ENCODE peak calls at places on chromosomes 3 and 15, in eight cellular contexts. One of them, this sample, is unnamed. For H3K9me3, the result is how much of the 10 kb centered on the place peaks cover.

GRCh38 chr3:57956119-57956832 is 51.9 kb upstream of the FLNB start:
- DNase-seq in lower lobe of right lung: no peak
- DNase-seq in psoas muscle: no peak
- DNase-seq in neural progenitor cell: no peak
- DNase-seq in PC-3: peak
- DNase-seq in transverse colon: no peak
- DNase-seq in PC-9: peak
- DNase-seq in kidney: no peak
- DNase-seq in this sample: peak

GRCh38 chr3:184354121-184354728 is 7.2 kb downstream of the CLCN2 start:
- DNase-seq in lower lobe of right lung: peak
- DNase-seq in psoas muscle: no peak
- DNase-seq in neural progenitor cell: peak
- DNase-seq in PC-3: peak
- DNase-seq in transverse colon: peak
- DNase-seq in PC-9: no peak
- DNase-seq in kidney: peak
- DNase-seq in this sample: no peak

GRCh38 chr3:18868911-18869689 is 279.2 kb upstream of the KCNH8 start:
- DNase-seq in lower lobe of right lung: no peak
- DNase-seq in psoas muscle: no peak
- DNase-seq in neural progenitor cell: no peak
- DNase-seq in PC-3: peak
- DNase-seq in transverse colon: no peak
- DNase-seq in PC-9: no peak
- DNase-seq in kidney: no peak
- DNase-seq in this sample: no peak

GRCh38 chr15:40065166-40065565 is 26.2 kb upstream of the SRP14 start:
- DNase-seq in lower lobe of right lung: no peak
- DNase-seq in psoas muscle: no peak
- DNase-seq in neural progenitor cell: no peak
- DNase-seq in PC-3: no peak
- DNase-seq in transverse colon: no peak
- DNase-seq in PC-9: no peak
- DNase-seq in kidney: no peak
- DNase-seq in this sample: no peak

GRCh38 chr3:104428526-104428925 is 938.2 kb upstream of the ALCAM start:
- DNase-seq in lower lobe of right lung: no peak
- DNase-seq in psoas muscle: no peak
- DNase-seq in neural progenitor cell: no peak
- DNase-seq in PC-3: no peak
- DNase-seq in transverse colon: no peak
- DNase-seq in PC-9: no peak
- DNase-seq in kidney: no peak
- DNase-seq in this sample: no peak

GRCh38 chr3:20890124-20890523 is 704.1 kb upstream of the SGO1 start:
- DNase-seq in lower lobe of right lung: no peak
- DNase-seq in psoas muscle: no peak
- DNase-seq in neural progenitor cell: no peak
- DNase-seq in PC-3: no peak
- DNase-seq in transverse colon: no peak
- DNase-seq in PC-9: no peak
- DNase-seq in kidney: no peak
- DNase-seq in this sample: no peak

GRCh38 chr15:42133892-42134502 is 22.4 kb downstream of the PLA2G4F start:
- DNase-seq in lower lobe of right lung: peak
- DNase-seq in psoas muscle: peak
- DNase-seq in neural progenitor cell: peak
- DNase-seq in PC-3: peak
- DNase-seq in transverse colon: peak
- DNase-seq in PC-9: no peak
- DNase-seq in kidney: no peak
- DNase-seq in this sample: no peak

GRCh38 chr3:75049581-75049980 is 435.1 kb upstream of the CNTN3 start:
- DNase-seq in lower lobe of right lung: no peak
- DNase-seq in psoas muscle: no peak
- DNase-seq in neural progenitor cell: no peak
- DNase-seq in PC-3: no peak
- DNase-seq in transverse colon: no peak
- DNase-seq in PC-9: no peak
- DNase-seq in kidney: no peak
- DNase-seq in this sample: no peak

GRCh38 chr3:170907519-170908234 is 760 bp downstream of the EIF5A2 start:
- DNase-seq in lower lobe of right lung: no peak
- DNase-seq in psoas muscle: no peak
- DNase-seq in neural progenitor cell: peak
- DNase-seq in PC-3: no peak
- DNase-seq in transverse colon: no peak
- DNase-seq in PC-9: no peak
- DNase-seq in kidney: peak
- DNase-seq in this sample: no peak

GRCh38 chr3:140334530-140334929 is 343.3 kb upstream of the TRIM42 start:
- DNase-seq in lower lobe of right lung: no peak
- DNase-seq in psoas muscle: no peak
- DNase-seq in neural progenitor cell: no peak
- DNase-seq in PC-3: no peak
- DNase-seq in transverse colon: no peak
- DNase-seq in PC-9: no peak
- DNase-seq in kidney: no peak
- DNase-seq in this sample: no peak

GRCh38 chr3:47890832-47891620 is 88.1 kb downstream of the DHX30 start:
- DNase-seq in lower lobe of right lung: no peak
- DNase-seq in psoas muscle: peak
- DNase-seq in neural progenitor cell: peak
- DNase-seq in PC-3: no peak
- DNase-seq in transverse colon: peak
- DNase-seq in PC-9: no peak
- DNase-seq in kidney: no peak
- DNase-seq in this sample: no peak

GRCh38 chr3:149605902-149606301 is 51.9 kb downstream of the WWTR1 start:
- DNase-seq in lower lobe of right lung: no peak
- DNase-seq in psoas muscle: no peak
- DNase-seq in neural progenitor cell: no peak
- DNase-seq in PC-3: peak
- DNase-seq in transverse colon: no peak
- DNase-seq in PC-9: no peak
- DNase-seq in kidney: no peak
- DNase-seq in this sample: no peak

GRCh38 chr3:128293930-128294329 is 140.6 kb downstream of the EEFSEC start:
- DNase-seq in lower lobe of right lung: no peak
- DNase-seq in psoas muscle: no peak
- DNase-seq in neural progenitor cell: no peak
- DNase-seq in PC-3: no peak
- DNase-seq in transverse colon: no peak
- DNase-seq in PC-9: no peak
- DNase-seq in kidney: no peak
- DNase-seq in this sample: no peak

GRCh38 chr3:147407107-147407494 is 758 bp upstream of the ZIC4 start:
- DNase-seq in lower lobe of right lung: no peak
- DNase-seq in psoas muscle: no peak
- DNase-seq in neural progenitor cell: peak
- DNase-seq in PC-3: no peak
- DNase-seq in transverse colon: no peak
- DNase-seq in PC-9: no peak
- DNase-seq in kidney: peak
- DNase-seq in this sample: no peak

GRCh38 chr3:25235033-25235432 is 193.0 kb upstream of the RARB start:
- DNase-seq in lower lobe of right lung: no peak
- DNase-seq in psoas muscle: no peak
- DNase-seq in neural progenitor cell: no peak
- DNase-seq in PC-3: no peak
- DNase-seq in transverse colon: no peak
- DNase-seq in PC-9: no peak
- DNase-seq in kidney: no peak
- DNase-seq in this sample: no peak
- H3K27ac ChIP-seq in lower lobe of right lung: no peak
- H3K27ac ChIP-seq in psoas muscle: no peak
- H3K27ac ChIP-seq in neural progenitor cell: no peak
- H3K27ac ChIP-seq in PC-3: no peak
- H3K27ac ChIP-seq in transverse colon: no peak
- H3K27ac ChIP-seq in PC-9: no peak
- H3K27ac ChIP-seq in kidney: no peak
- H3K27ac ChIP-seq in this sample: no peak

GRCh38 chr3:177452487-177452886 is 255.2 kb upstream of the TBL1XR1 start:
- DNase-seq in lower lobe of right lung: no peak
- DNase-seq in psoas muscle: no peak
- DNase-seq in neural progenitor cell: no peak
- DNase-seq in PC-3: peak
- DNase-seq in transverse colon: no peak
- DNase-seq in PC-9: peak
- DNase-seq in kidney: no peak
- DNase-seq in this sample: peak
- H3K9me3 ChIP-seq in lower lobe of right lung: under half
- H3K9me3 ChIP-seq in psoas muscle: under half
- H3K9me3 ChIP-seq in neural progenitor cell: under half
- H3K9me3 ChIP-seq in PC-3: under half
- H3K9me3 ChIP-seq in transverse colon: under half
- H3K9me3 ChIP-seq in PC-9: under half
- H3K9me3 ChIP-seq in kidney: under half
- H3K9me3 ChIP-seq in this sample: under half

GRCh38 chr15:66704019-66704782 is 2.2 kb downstream of the SMAD6 start:
- DNase-seq in lower lobe of right lung: no peak
- DNase-seq in psoas muscle: no peak
- DNase-seq in neural progenitor cell: no peak
- DNase-seq in PC-3: no peak
- DNase-seq in transverse colon: peak
- DNase-seq in PC-9: no peak
- DNase-seq in kidney: no peak
- DNase-seq in this sample: no peak
- H3K27ac ChIP-seq in lower lobe of right lung: peak
- H3K27ac ChIP-seq in psoas muscle: peak
- H3K27ac ChIP-seq in neural progenitor cell: no peak
- H3K27ac ChIP-seq in PC-3: no peak
- H3K27ac ChIP-seq in transverse colon: peak
- H3K27ac ChIP-seq in PC-9: no peak
- H3K27ac ChIP-seq in kidney: no peak
- H3K27ac ChIP-seq in this sample: no peak

GRCh38 chr3:185658504-185658912 is 72.4 kb downstream of the SENP2 start:
- DNase-seq in lower lobe of right lung: no peak
- DNase-seq in psoas muscle: peak
- DNase-seq in neural progenitor cell: no peak
- DNase-seq in PC-3: peak
- DNase-seq in transverse colon: peak
- DNase-seq in PC-9: peak
- DNase-seq in kidney: peak
- DNase-seq in this sample: peak
- H3K9me3 ChIP-seq in lower lobe of right lung: under half
- H3K9me3 ChIP-seq in psoas muscle: under half
- H3K9me3 ChIP-seq in neural progenitor cell: under half
- H3K9me3 ChIP-seq in PC-3: under half
- H3K9me3 ChIP-seq in transverse colon: under half
- H3K9me3 ChIP-seq in PC-9: under half
- H3K9me3 ChIP-seq in kidney: under half
- H3K9me3 ChIP-seq in this sample: under half

DNA sequence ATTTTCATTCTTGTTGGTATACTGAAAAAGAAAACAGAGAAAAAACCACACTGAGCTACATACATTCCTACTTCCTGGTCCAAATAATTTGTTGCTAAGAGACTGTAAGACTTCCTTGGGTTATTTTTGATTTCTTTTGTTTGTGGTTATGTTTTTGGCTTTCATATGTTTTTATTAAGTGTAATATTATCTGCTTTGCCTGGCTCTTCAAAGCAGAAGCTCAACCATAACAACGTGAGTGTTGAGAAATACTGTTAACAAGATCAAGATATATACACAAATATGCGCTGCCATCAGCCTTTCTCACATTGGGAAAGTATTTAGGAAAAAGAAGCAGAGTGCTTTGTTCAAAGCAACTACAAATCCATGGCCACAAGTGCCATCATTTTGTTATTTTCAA is 556.2 kb upstream of the CBLB start:
- DNase-seq in lower lobe of right lung: no peak
- DNase-seq in psoas muscle: no peak
- DNase-seq in neural progenitor cell: no peak
- DNase-seq in PC-3: no peak
- DNase-seq in transverse colon: no peak
- DNase-seq in PC-9: no peak
- DNase-seq in kidney: no peak
- DNase-seq in this sample: peak
- H3K27ac ChIP-seq in lower lobe of right lung: no peak
- H3K27ac ChIP-seq in psoas muscle: no peak
- H3K27ac ChIP-seq in neural progenitor cell: no peak
- H3K27ac ChIP-seq in PC-3: no peak
- H3K27ac ChIP-seq in transverse colon: no peak
- H3K27ac ChIP-seq in PC-9: no peak
- H3K27ac ChIP-seq in kidney: no peak
- H3K27ac ChIP-seq in this sample: no peak

GRCh38 chr3:1135194-1135593 is 42.4 kb downstream of the CNTN6 start:
- DNase-seq in lower lobe of right lung: no peak
- DNase-seq in psoas muscle: no peak
- DNase-seq in neural progenitor cell: no peak
- DNase-seq in PC-3: no peak
- DNase-seq in transverse colon: no peak
- DNase-seq in PC-9: no peak
- DNase-seq in kidney: no peak
- DNase-seq in this sample: no peak
- H3K9me3 ChIP-seq in lower lobe of right lung: under half
- H3K9me3 ChIP-seq in psoas muscle: under half
- H3K9me3 ChIP-seq in neural progenitor cell: under half
- H3K9me3 ChIP-seq in PC-3: under half
- H3K9me3 ChIP-seq in transverse colon: under half
- H3K9me3 ChIP-seq in PC-9: under half
- H3K9me3 ChIP-seq in kidney: under half
- H3K9me3 ChIP-seq in this sample: under half

GRCh38 chr3:108588616-108589015 is 622 bp downstream of the CIP2A start:
- DNase-seq in lower lobe of right lung: no peak
- DNase-seq in psoas muscle: no peak
- DNase-seq in neural progenitor cell: no peak
- DNase-seq in PC-3: no peak
- DNase-seq in transverse colon: no peak
- DNase-seq in PC-9: no peak
- DNase-seq in kidney: no peak
- DNase-seq in this sample: no peak
- H3K27ac ChIP-seq in lower lobe of right lung: peak
- H3K27ac ChIP-seq in psoas muscle: peak
- H3K27ac ChIP-seq in neural progenitor cell: peak
- H3K27ac ChIP-seq in PC-3: peak
- H3K27ac ChIP-seq in transverse colon: peak
- H3K27ac ChIP-seq in PC-9: peak
- H3K27ac ChIP-seq in kidney: no peak
- H3K27ac ChIP-seq in this sample: no peak

DNA sequence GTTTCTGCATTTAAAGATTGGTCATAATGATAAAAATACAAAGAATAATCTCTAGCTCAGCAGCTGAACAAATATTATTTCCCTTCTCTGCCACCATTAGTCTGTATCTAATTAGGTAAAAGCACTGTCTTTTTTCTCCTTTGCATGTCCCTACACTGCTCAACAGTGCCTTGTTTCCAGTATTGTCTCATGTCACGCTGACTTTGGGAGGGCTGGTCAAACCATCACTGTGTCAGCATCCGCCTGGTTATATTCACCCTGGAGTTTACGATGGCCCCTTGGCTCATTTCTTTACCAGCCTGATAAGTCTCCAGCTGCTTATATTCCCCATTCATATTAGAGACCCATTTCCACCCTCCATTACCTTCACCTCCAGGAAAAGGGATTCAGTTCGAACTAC is 378.4 kb downstream of the NTRK3 start:
- DNase-seq in lower lobe of right lung: no peak
- DNase-seq in psoas muscle: no peak
- DNase-seq in neural progenitor cell: no peak
- DNase-seq in PC-3: no peak
- DNase-seq in transverse colon: no peak
- DNase-seq in PC-9: no peak
- DNase-seq in kidney: no peak
- DNase-seq in this sample: no peak
- H3K9me3 ChIP-seq in lower lobe of right lung: under half
- H3K9me3 ChIP-seq in psoas muscle: under half
- H3K9me3 ChIP-seq in neural progenitor cell: under half
- H3K9me3 ChIP-seq in PC-3: under half
- H3K9me3 ChIP-seq in transverse colon: under half
- H3K9me3 ChIP-seq in PC-9: under half
- H3K9me3 ChIP-seq in kidney: under half
- H3K9me3 ChIP-seq in this sample: under half

This sample was measured in AG04450.